ENCODE peak calls at places on chromosomes 13 and 19, in ten cellular contexts. One of them, this sample, is unnamed.

GRCh38 chr13:113495494-113496251 is 5.2 kb upstream of the DCUN1D2 start:
- DNase-seq in neural progenitor cell: peak
- DNase-seq in fibroblast of mammary gland: peak
- DNase-seq in colonic mucosa: no peak
- DNase-seq in AG10803: no peak
- DNase-seq in testis: no peak
- DNase-seq in astrocyte of the spinal cord: peak
- DNase-seq in thoracic aorta: no peak
- DNase-seq in PC-3: no peak
- DNase-seq in tibial artery: no peak
- DNase-seq in this sample: no peak

GRCh38 chr13:111515648-111516047 is 195.2 kb downstream of the TEX29 start:
- DNase-seq in neural progenitor cell: no peak
- DNase-seq in fibroblast of mammary gland: no peak
- DNase-seq in colonic mucosa: no peak
- DNase-seq in AG10803: no peak
- DNase-seq in testis: peak
- DNase-seq in astrocyte of the spinal cord: no peak
- DNase-seq in thoracic aorta: no peak
- DNase-seq in PC-3: no peak
- DNase-seq in tibial artery: no peak
- DNase-seq in this sample: no peak

GRCh38 chr19:51185069-51185867 is 39.6 kb upstream of the CD33 start:
- DNase-seq in neural progenitor cell: no peak
- DNase-seq in fibroblast of mammary gland: no peak
- DNase-seq in colonic mucosa: no peak
- DNase-seq in AG10803: no peak
- DNase-seq in testis: no peak
- DNase-seq in astrocyte of the spinal cord: no peak
- DNase-seq in thoracic aorta: no peak
- DNase-seq in PC-3: no peak
- DNase-seq in tibial artery: no peak
- DNase-seq in this sample: no peak

GRCh38 chr13:59914556-59914955 is 249.2 kb downstream of the DIAPH3 start:
- DNase-seq in neural progenitor cell: no peak
- DNase-seq in fibroblast of mammary gland: peak
- DNase-seq in colonic mucosa: no peak
- DNase-seq in AG10803: peak
- DNase-seq in testis: no peak
- DNase-seq in astrocyte of the spinal cord: peak
- DNase-seq in thoracic aorta: no peak
- DNase-seq in PC-3: no peak
- DNase-seq in tibial artery: no peak
- DNase-seq in this sample: peak

GRCh38 chr13:73908809-73909208 is 225.4 kb downstream of the KLF12 start:
- DNase-seq in neural progenitor cell: no peak
- DNase-seq in fibroblast of mammary gland: no peak
- DNase-seq in colonic mucosa: no peak
- DNase-seq in AG10803: no peak
- DNase-seq in testis: no peak
- DNase-seq in astrocyte of the spinal cord: no peak
- DNase-seq in thoracic aorta: no peak
- DNase-seq in PC-3: no peak
- DNase-seq in tibial artery: no peak
- DNase-seq in this sample: no peak

GRCh38 chr19:50792246-50792851 is 2.1 kb downstream of the ACP4 start:
- DNase-seq in neural progenitor cell: no peak
- DNase-seq in fibroblast of mammary gland: no peak
- DNase-seq in colonic mucosa: no peak
- DNase-seq in AG10803: no peak
- DNase-seq in testis: no peak
- DNase-seq in astrocyte of the spinal cord: no peak
- DNase-seq in thoracic aorta: no peak
- DNase-seq in PC-3: peak
- DNase-seq in tibial artery: no peak
- DNase-seq in this sample: no peak

GRCh38 chr19:44258835-44259413 is 762 bp upstream of the ZNF233 start:
- DNase-seq in neural progenitor cell: no peak
- DNase-seq in fibroblast of mammary gland: no peak
- DNase-seq in colonic mucosa: no peak
- DNase-seq in AG10803: no peak
- DNase-seq in testis: no peak
- DNase-seq in astrocyte of the spinal cord: no peak
- DNase-seq in thoracic aorta: no peak
- DNase-seq in PC-3: peak
- DNase-seq in tibial artery: no peak
- DNase-seq in this sample: no peak

GRCh38 chr19:45764947-45765346 is 4.1 kb downstream of the SIX5 start:
- DNase-seq in neural progenitor cell: no peak
- DNase-seq in fibroblast of mammary gland: no peak
- DNase-seq in colonic mucosa: no peak
- DNase-seq in AG10803: no peak
- DNase-seq in testis: no peak
- DNase-seq in astrocyte of the spinal cord: no peak
- DNase-seq in thoracic aorta: no peak
- DNase-seq in PC-3: no peak
- DNase-seq in tibial artery: peak
- DNase-seq in this sample: no peak

GRCh38 chr19:33005440-33005839 is 33.4 kb downstream of the FAAP24 start:
- DNase-seq in neural progenitor cell: no peak
- DNase-seq in fibroblast of mammary gland: no peak
- DNase-seq in colonic mucosa: no peak
- DNase-seq in AG10803: no peak
- DNase-seq in testis: no peak
- DNase-seq in astrocyte of the spinal cord: no peak
- DNase-seq in thoracic aorta: no peak
- DNase-seq in PC-3: peak
- DNase-seq in tibial artery: no peak
- DNase-seq in this sample: no peak

GRCh38 chr19:51368366-51369282 is at the start of gene CLDND2:
- DNase-seq in neural progenitor cell: no peak
- DNase-seq in fibroblast of mammary gland: no peak
- DNase-seq in colonic mucosa: no peak
- DNase-seq in AG10803: no peak
- DNase-seq in testis: no peak
- DNase-seq in astrocyte of the spinal cord: no peak
- DNase-seq in thoracic aorta: no peak
- DNase-seq in PC-3: no peak
- DNase-seq in tibial artery: no peak
- DNase-seq in this sample: no peak

GRCh38 chr19:3814648-3815047 is 28.5 kb upstream of the MATK start:
- DNase-seq in neural progenitor cell: no peak
- DNase-seq in fibroblast of mammary gland: no peak
- DNase-seq in colonic mucosa: no peak
- DNase-seq in AG10803: no peak
- DNase-seq in testis: no peak
- DNase-seq in astrocyte of the spinal cord: no peak
- DNase-seq in thoracic aorta: no peak
- DNase-seq in PC-3: no peak
- DNase-seq in tibial artery: no peak
- DNase-seq in this sample: no peak

GRCh38 chr19:8607386-8607785 is 3.1 kb downstream of the ADAMTS10 start:
- DNase-seq in neural progenitor cell: no peak
- DNase-seq in fibroblast of mammary gland: peak
- DNase-seq in colonic mucosa: no peak
- DNase-seq in AG10803: peak
- DNase-seq in testis: peak
- DNase-seq in astrocyte of the spinal cord: peak
- DNase-seq in thoracic aorta: peak
- DNase-seq in PC-3: no peak
- DNase-seq in tibial artery: peak
- DNase-seq in this sample: peak

GRCh38 chr19:9032136-9032626 is 22.0 kb upstream of the MUC16 start:
- DNase-seq in neural progenitor cell: no peak
- DNase-seq in fibroblast of mammary gland: no peak
- DNase-seq in colonic mucosa: no peak
- DNase-seq in AG10803: no peak
- DNase-seq in testis: no peak
- DNase-seq in astrocyte of the spinal cord: no peak
- DNase-seq in thoracic aorta: no peak
- DNase-seq in PC-3: peak
- DNase-seq in tibial artery: no peak
- DNase-seq in this sample: no peak

DNA sequence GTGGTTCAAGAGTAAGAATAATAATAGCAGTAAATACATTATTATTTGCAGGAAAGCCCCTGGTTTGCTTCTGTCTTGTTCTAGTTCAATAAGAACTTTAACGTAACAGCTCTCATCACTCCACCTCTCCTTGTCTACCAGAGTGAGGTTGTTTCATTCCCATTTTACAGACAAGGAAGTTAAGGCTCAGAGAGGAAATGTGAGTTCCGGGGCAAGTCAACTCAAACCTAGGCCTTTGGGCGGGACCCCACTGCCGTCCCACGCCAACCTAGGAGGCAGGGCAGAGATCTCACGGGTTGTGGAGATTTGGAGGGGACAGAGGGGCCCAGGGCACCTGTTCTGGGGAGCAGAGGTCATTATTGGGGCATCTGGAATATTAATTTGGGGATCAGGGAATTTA is 1.5 kb downstream of the MAP4K1 start:
- DNase-seq in neural progenitor cell: no peak
- DNase-seq in fibroblast of mammary gland: no peak
- DNase-seq in colonic mucosa: no peak
- DNase-seq in AG10803: no peak
- DNase-seq in testis: no peak
- DNase-seq in astrocyte of the spinal cord: no peak
- DNase-seq in thoracic aorta: no peak
- DNase-seq in PC-3: no peak
- DNase-seq in tibial artery: no peak
- DNase-seq in this sample: no peak
- H3K4me3 ChIP-seq in neural progenitor cell: no peak
- H3K4me3 ChIP-seq in fibroblast of mammary gland: no peak
- H3K4me3 ChIP-seq in colonic mucosa: no peak
- H3K4me3 ChIP-seq in AG10803: no peak
- H3K4me3 ChIP-seq in testis: no peak
- H3K4me3 ChIP-seq in astrocyte of the spinal cord: no peak
- H3K4me3 ChIP-seq in thoracic aorta: no peak
- H3K4me3 ChIP-seq in PC-3: no peak
- H3K4me3 ChIP-seq in tibial artery: no peak
- H3K4me3 ChIP-seq in this sample: no peak

DNA sequence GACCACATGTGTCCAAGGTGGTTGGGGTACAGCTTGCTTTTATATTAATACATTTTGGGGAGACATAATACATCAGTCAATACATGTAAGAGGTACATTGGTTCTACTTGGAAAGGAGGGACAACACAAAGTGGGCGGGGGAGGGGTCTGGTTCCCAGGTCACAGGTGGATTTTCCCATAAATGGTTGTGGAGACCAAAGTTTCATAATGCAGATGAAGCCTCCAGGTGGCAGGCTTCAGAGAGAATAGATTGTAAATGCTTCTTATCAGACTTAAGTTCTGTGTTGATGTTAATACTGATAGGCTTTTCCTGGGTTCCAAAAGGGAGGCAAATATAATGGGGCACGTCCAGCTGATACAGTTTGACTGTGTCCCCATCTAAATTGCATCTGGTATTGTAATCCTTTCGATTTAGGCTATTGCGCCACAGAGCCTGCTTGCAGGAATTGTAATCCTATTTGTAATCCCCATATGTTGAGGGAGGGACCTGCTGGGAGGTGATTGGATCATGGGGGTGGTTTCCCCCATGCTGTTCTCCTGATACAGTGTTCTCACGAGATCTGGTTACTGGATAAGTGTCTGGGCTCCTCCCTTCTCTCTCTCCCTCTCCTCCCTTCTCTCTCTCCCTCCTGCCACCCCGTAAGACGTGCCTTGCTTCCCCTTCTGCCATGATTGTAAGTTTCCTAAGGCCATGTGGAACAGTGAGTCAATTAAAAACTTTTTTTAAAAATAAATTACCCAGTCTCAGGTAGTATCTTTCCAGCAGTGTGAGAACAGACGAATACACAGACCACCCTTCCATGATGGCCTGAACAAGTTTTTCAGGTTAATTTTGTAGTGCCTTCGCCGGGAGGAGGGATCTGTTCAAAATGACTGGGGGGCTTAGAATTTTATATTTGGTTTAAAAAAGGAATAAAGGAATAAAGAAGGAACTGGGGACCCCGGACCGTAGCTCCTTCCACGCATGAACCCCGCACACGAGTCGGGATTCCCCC is 44.9 kb downstream of the ZNF823 start:
- DNase-seq in neural progenitor cell: peak
- DNase-seq in fibroblast of mammary gland: peak
- DNase-seq in colonic mucosa: peak
- DNase-seq in AG10803: peak
- DNase-seq in testis: no peak
- DNase-seq in astrocyte of the spinal cord: peak
- DNase-seq in thoracic aorta: no peak
- DNase-seq in PC-3: peak
- DNase-seq in tibial artery: no peak
- DNase-seq in this sample: peak
- TF ChIP-seq CTCF in neural progenitor cell: no peak
- TF ChIP-seq CTCF in fibroblast of mammary gland: no peak
- TF ChIP-seq CTCF in colonic mucosa: peak
- TF ChIP-seq CTCF in AG10803: no peak
- TF ChIP-seq CTCF in testis: no peak
- TF ChIP-seq CTCF in astrocyte of the spinal cord: peak
- TF ChIP-seq CTCF in thoracic aorta: no peak
- TF ChIP-seq CTCF in PC-3: peak
- TF ChIP-seq CTCF in tibial artery: no peak
- TF ChIP-seq CTCF in this sample: no peak

GRCh38 chr19:17214531-17215124 is 529 bp upstream of the USE1 start:
- DNase-seq in neural progenitor cell: no peak
- DNase-seq in fibroblast of mammary gland: no peak
- DNase-seq in colonic mucosa: no peak
- DNase-seq in AG10803: no peak
- DNase-seq in testis: no peak
- DNase-seq in astrocyte of the spinal cord: no peak
- DNase-seq in thoracic aorta: no peak
- DNase-seq in PC-3: no peak
- DNase-seq in tibial artery: no peak
- DNase-seq in this sample: no peak
- H3K4me3 ChIP-seq in neural progenitor cell: peak
- H3K4me3 ChIP-seq in fibroblast of mammary gland: peak
- H3K4me3 ChIP-seq in colonic mucosa: peak
- H3K4me3 ChIP-seq in AG10803: peak
- H3K4me3 ChIP-seq in testis: peak
- H3K4me3 ChIP-seq in astrocyte of the spinal cord: peak
- H3K4me3 ChIP-seq in thoracic aorta: peak
- H3K4me3 ChIP-seq in PC-3: peak
- H3K4me3 ChIP-seq in tibial artery: peak
- H3K4me3 ChIP-seq in this sample: peak

DNA sequence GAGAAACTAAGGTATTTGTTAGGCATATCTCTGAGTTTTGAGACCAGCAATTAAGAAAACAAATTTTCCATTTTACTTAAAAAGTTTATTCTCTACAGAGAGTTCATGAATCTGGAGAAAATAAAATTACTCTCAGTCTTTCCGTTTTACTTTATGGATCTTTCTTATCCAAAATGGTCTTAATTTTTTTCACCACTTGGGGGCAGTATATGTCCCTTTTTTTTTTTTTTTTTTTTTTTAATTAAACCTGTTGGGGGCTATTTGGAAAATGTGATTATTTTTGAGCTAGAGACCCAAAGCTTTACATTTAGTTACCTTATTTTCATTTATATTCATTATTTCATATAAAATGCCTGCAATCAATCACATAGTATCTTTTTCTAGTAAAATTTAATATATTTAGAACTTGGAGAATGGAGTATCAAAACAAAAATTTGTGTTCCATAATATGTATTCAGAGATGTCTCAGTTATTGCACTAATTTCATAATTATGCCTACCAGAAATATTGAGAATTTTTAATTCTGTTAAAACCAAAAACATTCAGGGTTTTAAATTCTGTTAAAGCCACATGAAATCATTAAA is 27.1 kb downstream of the PIBF1 start:
- DNase-seq in neural progenitor cell: peak
- DNase-seq in fibroblast of mammary gland: peak
- DNase-seq in colonic mucosa: no peak
- DNase-seq in AG10803: peak
- DNase-seq in testis: no peak
- DNase-seq in astrocyte of the spinal cord: peak
- DNase-seq in thoracic aorta: no peak
- DNase-seq in PC-3: peak
- DNase-seq in tibial artery: no peak
- DNase-seq in this sample: peak
- TF ChIP-seq CTCF in neural progenitor cell: peak
- TF ChIP-seq CTCF in fibroblast of mammary gland: peak
- TF ChIP-seq CTCF in colonic mucosa: peak
- TF ChIP-seq CTCF in AG10803: peak
- TF ChIP-seq CTCF in testis: no peak
- TF ChIP-seq CTCF in astrocyte of the spinal cord: peak
- TF ChIP-seq CTCF in thoracic aorta: peak
- TF ChIP-seq CTCF in PC-3: peak
- TF ChIP-seq CTCF in tibial artery: peak
- TF ChIP-seq CTCF in this sample: peak